ENCODE peak calls at places on chromosomes 7 and 10, in six cellular contexts. M is fibroblast of lung, Z is GM12865, K is GM10248, E is mucosa of descending colon, O is mesothelial cell of epicardium. Q is an unnamed sample.
A peak's percentile ranks its signal among the peaks of the same experiment; 100 is the strongest.

GRCh38 chr10:3805791-3806381 is 20.9 kb upstream of the KLF6 start:
- DNase-seq in M (peak; percentile 88), Z (peak; percentile 75), K (peak; percentile 45), E (peak; percentile 65), O (no peak), Q (peak; percentile 49)

GRCh38 chr7:57305192-57305748 is 144.7 kb upstream of the ZNF716 start:
- DNase-seq in M (no peak), Z (no peak), K (no peak), E (no peak), O (no peak), Q (no peak)

GRCh38 chr7:74502216-74502891 is 48.6 kb downstream of the GTF2IRD1 start:
- DNase-seq in M (peak; percentile 50), Z (no peak), K (no peak), E (no peak), O (no peak), Q (no peak)

GRCh38 chr10:406976-407375 is 271.7 kb downstream of the ZMYND11 start:
- DNase-seq in M (no peak), Z (no peak), K (no peak), E (no peak), O (no peak), Q (no peak)

GRCh38 chr10:26485150-26485941 is 47.2 kb downstream of the APBB1IP start:
- DNase-seq in M (peak; percentile 80), Z (no peak), K (no peak), E (no peak), O (no peak), Q (no peak)

GRCh38 chr7:135774284-135774683 is 25.7 kb upstream of the FAM180A start:
- DNase-seq in M (peak; percentile 91), Z (no peak), K (no peak), E (no peak), O (no peak), Q (no peak)

GRCh38 chr7:1229334-1229935 is 3.2 kb upstream of the UNCX start:
- DNase-seq in M (no peak), Z (no peak), K (no peak), E (no peak), O (no peak), Q (no peak)

GRCh38 chr10:97762816-97763215 is 9.0 kb downstream of the SFRP5 start:
- DNase-seq in M (peak; percentile 15), Z (no peak), K (no peak), E (no peak), O (no peak), Q (no peak)

GRCh38 chr10:97683556-97684357 is 3.3 kb downstream of the AVPI1 start:
- DNase-seq in M (peak; percentile 51), Z (no peak), K (no peak), E (peak; percentile 72), O (no peak), Q (no peak)

GRCh38 chr10:43390791-43391190 is 18.2 kb downstream of the HNRNPF start:
- DNase-seq in M (peak; percentile 20), Z (no peak), K (no peak), E (no peak), O (no peak), Q (no peak)

GRCh38 chr7:1403844-1404404 is 55.3 kb downstream of the MICALL2 start:
- DNase-seq in M (peak; percentile 76), Z (no peak), K (no peak), E (no peak), O (no peak), Q (no peak)

GRCh38 chr10:127577878-127578627 is 28.9 kb downstream of the NPS start:
- DNase-seq in M (no peak), Z (no peak), K (no peak), E (no peak), O (no peak), Q (no peak)

GRCh38 chr7:157964016-157964415 is 623.6 kb downstream of the PTPRN2 start:
- DNase-seq in M (no peak), Z (no peak), K (no peak), E (no peak), O (no peak), Q (no peak)

GRCh38 chr10:65570143-65571010 is 1355.5 kb upstream of the LRRTM3 start:
- DNase-seq in M (peak; percentile 53), Z (peak; percentile 22), K (no peak), E (peak; percentile 68), O (peak; percentile 47), Q (no peak)

GRCh38 chr10:28806951-28807759 is 129.8 kb downstream of the BAMBI start:
- DNase-seq in M (no peak), Z (no peak), K (no peak), E (no peak), O (no peak), Q (no peak)

GRCh38 chr10:43808136-43808535 is 159.5 kb upstream of the ZNF32 start:
- DNase-seq in M (peak; percentile 60), Z (peak; percentile 32), K (no peak), E (no peak), O (no peak), Q (no peak)

GRCh38 chr7:158264881-158265742 is 322.5 kb downstream of the PTPRN2 start:
- DNase-seq in M (no peak), Z (no peak), K (no peak), E (no peak), O (no peak), Q (no peak)

GRCh38 chr7:104160375-104160774 is 47.4 kb downstream of the ORC5 start:
- DNase-seq in M (no peak), Z (no peak), K (no peak), E (no peak), O (no peak), Q (no peak)
- TF ChIP-seq CTCF in M (no peak), Z (no peak), K (peak; percentile 13), E (no peak), O (peak; percentile 81), Q (peak; percentile 33)

DNA sequence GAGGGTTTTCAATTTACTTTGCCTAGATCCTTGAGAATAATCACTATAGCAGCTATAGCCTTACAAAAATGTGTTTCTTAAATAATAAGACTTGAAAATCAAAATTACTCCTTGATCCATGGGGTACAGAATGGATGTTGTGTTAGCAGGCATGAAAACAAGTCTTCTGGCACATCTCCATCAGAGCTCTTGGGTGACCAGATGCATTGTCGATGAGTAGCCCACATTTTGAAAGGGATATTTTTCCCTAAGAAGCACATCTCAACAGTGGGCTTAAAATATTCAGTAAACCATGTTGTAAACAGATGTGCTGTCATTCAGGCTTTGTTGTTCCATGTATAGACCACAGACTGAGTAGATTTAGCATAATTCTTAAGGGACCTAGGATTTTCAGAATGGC is 827.8 kb downstream of the GRM8 start:
- DNase-seq in M (no peak), Z (no peak), K (no peak), E (no peak), O (no peak), Q (no peak)
- TF ChIP-seq CTCF in M (no peak), Z (no peak), K (no peak), E (no peak), O (no peak), Q (no peak)

DNA sequence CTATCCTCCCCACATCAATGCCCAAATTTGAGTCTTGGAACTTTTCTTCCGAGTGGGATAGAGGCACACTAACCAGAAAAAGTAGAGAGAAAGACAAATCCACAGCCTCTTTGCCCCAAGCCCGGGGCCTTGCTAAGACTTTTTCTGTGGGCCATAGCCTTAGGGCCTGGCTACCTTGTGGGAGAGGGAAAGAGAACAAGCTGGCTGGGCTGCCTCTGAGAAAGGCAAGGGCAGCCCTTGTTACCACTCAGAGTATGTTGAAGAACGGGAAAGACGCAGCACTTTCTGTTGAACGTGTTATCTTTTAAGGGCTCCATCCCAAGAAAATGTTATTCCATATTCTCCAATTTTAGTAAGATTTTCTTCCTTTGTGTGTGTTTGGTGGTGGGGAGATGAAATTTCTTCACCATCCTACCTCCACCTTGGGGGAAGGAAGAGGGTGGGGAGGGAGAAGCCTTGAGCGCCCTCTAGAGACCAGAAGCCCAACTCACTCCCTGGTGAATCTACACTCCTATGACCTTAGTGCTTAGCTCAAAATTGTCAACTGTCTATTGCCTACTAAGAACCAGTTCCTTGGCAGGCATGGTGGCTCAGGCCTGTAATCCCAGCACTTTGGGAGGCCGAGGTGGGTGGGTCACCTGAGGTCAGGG is 3.9 kb upstream of the NRF1 start:
- DNase-seq in M (no peak), Z (peak; percentile 52), K (peak; percentile 46), E (peak; percentile 42), O (no peak), Q (peak; percentile 34)
- TF ChIP-seq CTCF in M (peak; percentile 37), Z (peak; percentile 60), K (peak; percentile 37), E (no peak), O (no peak), Q (peak; percentile 64)

GRCh38 chr10:91487914-91488577 is 77.9 kb downstream of the HECTD2 start:
- DNase-seq in M (no peak), Z (no peak), K (no peak), E (no peak), O (no peak), Q (no peak)
- TF ChIP-seq CTCF in M (no peak), Z (no peak), K (no peak), E (no peak), O (no peak), Q (no peak)

DNA sequence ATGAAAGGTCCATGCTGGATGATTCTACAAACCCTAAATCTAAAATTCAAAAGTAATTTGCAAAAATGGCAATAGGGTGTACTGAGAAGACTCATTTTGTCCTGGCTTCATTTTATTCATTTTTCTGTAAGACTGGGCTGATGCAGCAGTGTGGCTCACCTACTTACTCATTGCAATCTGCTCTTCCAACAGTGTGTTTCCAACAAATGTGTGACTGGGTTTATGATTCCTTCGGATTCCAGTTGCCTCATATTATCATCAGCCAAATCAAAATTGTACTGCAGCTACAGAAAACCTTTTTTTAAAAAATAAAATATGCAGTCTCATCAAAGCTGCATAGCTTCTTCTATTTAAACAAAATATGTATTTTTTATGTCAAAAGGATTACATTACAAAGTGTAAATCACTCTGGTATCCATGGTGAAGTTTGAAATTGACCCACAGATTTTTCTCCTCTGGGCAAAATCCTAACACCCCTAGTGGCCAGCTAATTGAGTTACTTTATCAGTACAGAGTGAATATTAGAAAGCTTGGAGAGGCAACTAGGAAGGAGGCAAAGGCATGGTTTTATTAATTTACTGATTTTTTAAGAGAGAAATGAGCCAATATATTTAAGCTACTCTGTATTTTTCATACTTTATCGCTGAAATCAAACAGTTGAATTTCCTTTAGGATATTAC is 390.3 kb downstream of the MAGI2 start:
- DNase-seq in M (peak; percentile 5), Z (no peak), K (no peak), E (no peak), O (no peak), Q (no peak)
- TF ChIP-seq CTCF in M (no peak), Z (no peak), K (no peak), E (no peak), O (no peak), Q (no peak)

GRCh38 chr7:142321391-142321790 is 63.5 kb upstream of the PRSS58 start:
- DNase-seq in M (no peak), Z (no peak), K (no peak), E (no peak), O (no peak), Q (no peak)

GRCh38 chr7:142323706-142324105 is 65.8 kb upstream of the PRSS58 start:
- DNase-seq in M (no peak), Z (peak; percentile 10), K (no peak), E (peak; percentile 42), O (no peak), Q (no peak)

GRCh38 chr7:142320883-142321282 is 63.0 kb upstream of the PRSS58 start:
- DNase-seq in M (no peak), Z (no peak), K (no peak), E (no peak), O (no peak), Q (no peak)

DNA sequence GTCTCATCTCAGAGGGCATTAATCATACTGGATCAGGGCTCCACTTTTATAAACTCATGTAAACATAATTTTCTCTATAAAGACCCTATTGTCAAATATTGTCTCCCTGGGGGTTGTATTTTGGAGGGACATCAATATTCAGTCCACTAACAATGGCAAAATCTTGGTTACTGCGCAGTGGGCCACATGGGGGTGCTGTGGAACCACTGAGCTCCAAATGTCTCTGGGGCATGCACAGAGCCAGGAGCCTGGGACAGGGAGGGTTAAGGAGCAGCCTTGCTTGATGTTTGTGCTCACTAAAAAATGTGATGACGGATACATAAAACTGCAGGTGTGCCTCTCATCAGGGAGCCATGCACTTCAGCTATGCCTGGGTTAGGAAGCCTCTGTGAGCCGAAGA is 62.1 kb upstream of the PRSS58 start:
- DNase-seq in M (no peak), Z (no peak), K (no peak), E (no peak), O (no peak), Q (no peak)
- TF ChIP-seq CTCF in M (no peak), Z (peak; percentile 36), K (peak; percentile 31), E (no peak), O (no peak), Q (no peak)

Q was measured in natural killer cell.